ENCODE peak calls at places on chromosomes 2 and 18, in seven cellular contexts. W is thyroid gland; V is hepatocyte; R is left ventricle myocardium superior; C is MV-4-11; H is NCI-H524; P is naive thymus-derived CD8-positive, alpha-beta T cell. Y is an unnamed sample.

GRCh38 chr18:74496508-74497307 is 545 bp downstream of the CNDP2 start:
- DNase-seq in V (peak), H (peak), R (peak), P (peak), W (peak), C (peak), Y (peak)

GRCh38 chr18:54506516-54507261 is 84.4 kb upstream of the DYNAP start:
- DNase-seq in C (no peak), H (no peak), W (no peak), P (no peak), R (no peak), V (no peak), Y (peak)

GRCh38 chr2:237196866-237197618 is 111.4 kb downstream of the COPS8 start:
- DNase-seq in H (no peak), P (no peak), V (no peak), C (peak), W (no peak), R (no peak), Y (no peak)

GRCh38 chr2:30127016-30127893 is 19.6 kb upstream of the YPEL5 start:
- DNase-seq in V (no peak), C (no peak), R (no peak), H (no peak), W (no peak), P (no peak), Y (no peak)

GRCh38 chr2:177484396-177484795 is 91.8 kb downstream of the AGPS start:
- DNase-seq in C (no peak), P (no peak), W (no peak), R (no peak), H (no peak), V (no peak), Y (no peak)

GRCh38 chr18:26370037-26370436 is 143.8 kb downstream of the TAF4B start:
- DNase-seq in P (no peak), V (no peak), C (no peak), W (no peak), R (no peak), H (no peak), Y (no peak)

GRCh38 chr2:98818164-98818563 is 87.2 kb upstream of the MGAT4A start:
- DNase-seq in V (no peak), H (no peak), W (no peak), R (no peak), P (no peak), C (no peak), Y (no peak)

GRCh38 chr18:49491534-49491856 is 4.5 kb upstream of the C18orf32 start:
- DNase-seq in V (no peak), R (no peak), H (no peak), C (no peak), P (no peak), W (no peak), Y (no peak)

GRCh38 chr18:9140984-9141383 is 4.4 kb downstream of the ANKRD12 start:
- DNase-seq in H (no peak), P (no peak), R (no peak), W (no peak), V (no peak), C (no peak), Y (no peak)

GRCh38 chr2:177767768-177768167 is 304.8 kb downstream of the PDE11A start:
- DNase-seq in R (no peak), H (peak), V (no peak), P (no peak), C (no peak), W (no peak), Y (peak)

GRCh38 chr2:237092920-237093781 is 7.5 kb downstream of the COPS8 start:
- DNase-seq in V (peak), H (peak), C (no peak), P (no peak), W (no peak), R (no peak), Y (no peak)

GRCh38 chr2:29558097-29558496 is 363.3 kb downstream of the ALK start:
- DNase-seq in R (no peak), P (no peak), W (no peak), C (no peak), H (no peak), V (no peak), Y (no peak)

GRCh38 chr2:12579018-12579417 is 137.7 kb upstream of the TRIB2 start:
- DNase-seq in R (no peak), W (no peak), C (no peak), P (no peak), V (no peak), H (no peak), Y (no peak)

GRCh38 chr18:79552140-79552631 is 127.4 kb upstream of the CTDP1 start:
- DNase-seq in P (no peak), R (no peak), W (no peak), V (no peak), C (no peak), H (no peak), Y (no peak)

GRCh38 chr2:173446722-173447121 is 92.0 kb downstream of the CDCA7 start:
- DNase-seq in V (no peak), H (no peak), C (no peak), R (no peak), W (no peak), P (no peak), Y (no peak)

GRCh38 chr2:160803881-160804280 is 310.3 kb upstream of the RBMS1 start:
- DNase-seq in H (no peak), P (no peak), W (no peak), V (no peak), R (no peak), C (no peak), Y (no peak)

Y was measured in Kasumi-1.